ENCODE peak calls at places on chromosomes 2 and 18, in four cellular contexts. D, R, O and C are unnamed samples.

GRCh38 chr18:46676162-46676830 is 19.3 kb upstream of the LOXHD1 start:
- DNase-seq in D (no peak), R (no peak), O (no peak), C (no peak)

GRCh38 chr2:23745726-23746105 is 181.2 kb downstream of the ATAD2B start:
- DNase-seq in D (no peak), R (peak), O (no peak), C (no peak)

GRCh38 chr2:187618813-187619212 is 64.6 kb upstream of the TFPI start:
- DNase-seq in D (no peak), R (no peak), O (no peak), C (no peak)

GRCh38 chr2:160332318-160332717 is 132.2 kb upstream of the ITGB6 start:
- DNase-seq in D (no peak), R (peak), O (no peak), C (no peak)

GRCh38 chr2:240638517-240639160 is 13.4 kb downstream of the GPR35 start:
- DNase-seq in D (no peak), R (no peak), O (no peak), C (no peak)

GRCh38 chr18:944440-944839 is 39.8 kb downstream of the ADCYAP1 start:
- DNase-seq in D (no peak), R (no peak), O (no peak), C (no peak)

GRCh38 chr18:50967714-50968661 is at the start of gene ELAC1:
- DNase-seq in D (peak), R (peak), O (peak), C (peak)

GRCh38 chr2:98108110-98108509 is 21.1 kb downstream of the VWA3B start:
- DNase-seq in D (no peak), R (no peak), O (no peak), C (no peak)

GRCh38 chr2:111226797-111227700 is 106.3 kb downstream of the BCL2L11 start:
- DNase-seq in D (no peak), R (no peak), O (no peak), C (no peak)

GRCh38 chr2:28393115-28393836 is 618 bp downstream of the FOSL2 start:
- DNase-seq in D (no peak), R (peak), O (peak), C (no peak)

GRCh38 chr2:101546376-101547058 is 71.6 kb upstream of the RFX8 start:
- DNase-seq in D (no peak), R (no peak), O (no peak), C (no peak)

GRCh38 chr2:85765081-85765731 is 11.4 kb downstream of the ATOH8 start:
- DNase-seq in D (no peak), R (peak), O (no peak), C (no peak)

GRCh38 chr2:68978098-68978497 is 3.7 kb downstream of the GKN1 start:
- DNase-seq in D (no peak), R (no peak), O (no peak), C (no peak)

GRCh38 chr18:49650426-49650891 is 88.6 kb downstream of the LIPG start:
- DNase-seq in D (no peak), R (no peak), O (no peak), C (no peak)

GRCh38 chr2:240431663-240432424 is 3.6 kb upstream of the GPC1 start:
- DNase-seq in D (no peak), R (no peak), O (no peak), C (no peak)

GRCh38 chr2:54052825-54053718 is 62.3 kb upstream of the ACYP2 start:
- DNase-seq in D (no peak), R (no peak), O (no peak), C (no peak)

GRCh38 chr2:45191972-45192371 is 182.7 kb upstream of the SIX2 start:
- DNase-seq in D (no peak), R (peak), O (no peak), C (no peak)

GRCh38 chr18:45755936-45756335 is 32.0 kb downstream of the SLC14A1 start:
- DNase-seq in D (no peak), R (no peak), O (no peak), C (no peak)

GRCh38 chr2:96505231-96505889 is at the start of gene NEURL3:
- DNase-seq in D (no peak), R (peak), O (no peak), C (peak)

GRCh38 chr2:30232801-30233130 is 1.4 kb downstream of the LBH start:
- DNase-seq in D (no peak), R (no peak), O (no peak), C (no peak)

GRCh38 chr18:59041819-59042476 is 97.7 kb upstream of the SEC11C start:
- DNase-seq in D (no peak), R (no peak), O (no peak), C (no peak)

GRCh38 chr2:6236317-6236716 is 544.1 kb downstream of the SOX11 start:
- DNase-seq in D (no peak), R (no peak), O (no peak), C (no peak)

GRCh38 chr2:11746807-11747459 is 501 bp downstream of the LPIN1 start:
- DNase-seq in D (no peak), R (peak), O (no peak), C (peak)

GRCh38 chr2:83365476-83365875 is 1093.6 kb downstream of the SUCLG1 start:
- DNase-seq in D (no peak), R (no peak), O (no peak), C (no peak)

GRCh38 chr2:152730591-152731333 is 12.3 kb downstream of the ARL6IP6 start:
- DNase-seq in D (no peak), R (no peak), O (no peak), C (no peak)

GRCh38 chr2:9473308-9473984 is 905 bp upstream of the IAH1 start:
- DNase-seq in D (no peak), R (peak), O (no peak), C (peak)

GRCh38 chr18:7577706-7578105 is 10.6 kb downstream of the PTPRM start:
- DNase-seq in D (no peak), R (no peak), O (no peak), C (peak)

GRCh38 chr2:168801961-168802824 is at the start of gene NOSTRIN:
- DNase-seq in D (no peak), R (no peak), O (peak), C (peak)

GRCh38 chr2:26758790-26759321 is 5.2 kb upstream of the SLC35F6 start:
- DNase-seq in D (no peak), R (no peak), O (no peak), C (no peak)

GRCh38 chr2:46481541-46482193 is 2.3 kb downstream of the TMEM247 start:
- DNase-seq in D (no peak), R (no peak), O (no peak), C (no peak)

GRCh38 chr2:238260879-238261278 is 21.0 kb upstream of the HES6 start:
- DNase-seq in D (no peak), R (no peak), O (no peak), C (peak)

GRCh38 chr2:71465961-71466300 is 12.6 kb downstream of the DYSF start:
- DNase-seq in D (no peak), R (peak), O (no peak), C (no peak)

GRCh38 chr2:55090702-55091101 is 40.5 kb upstream of the RTN4 start:
- DNase-seq in D (no peak), R (no peak), O (no peak), C (no peak)

GRCh38 chr2:55088400-55088799 is 38.1 kb upstream of the RTN4 start:
- DNase-seq in D (no peak), R (no peak), O (no peak), C (no peak)

GRCh38 chr2:55087501-55087900 is 37.2 kb upstream of the RTN4 start:
- DNase-seq in D (no peak), R (no peak), O (no peak), C (no peak)

GRCh38 chr2:55087930-55088329 is 37.7 kb upstream of the RTN4 start:
- DNase-seq in D (no peak), R (no peak), O (no peak), C (no peak)

DNA sequence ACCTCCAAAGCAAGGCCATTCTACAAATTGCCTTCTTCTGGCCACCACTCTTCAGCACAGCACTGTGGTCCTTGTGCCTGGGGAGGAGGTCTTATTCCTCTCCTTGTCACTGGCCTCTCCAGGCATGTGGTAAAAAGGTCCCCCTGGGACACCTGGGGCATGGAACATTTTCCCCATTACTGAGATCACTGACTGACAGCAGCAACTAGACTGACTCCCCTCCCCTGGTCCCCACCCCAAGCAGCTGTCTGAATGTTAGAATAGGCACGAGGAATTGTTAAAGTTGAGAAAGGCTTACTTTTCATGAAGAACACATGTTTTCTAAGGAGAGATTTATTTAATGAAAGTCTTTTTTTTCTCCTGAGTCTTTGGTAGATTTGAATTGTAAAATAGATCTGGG is 39.5 kb upstream of the RTN4 start:
- DNase-seq in D (no peak), R (no peak), O (no peak), C (no peak)
- TF ChIP-seq EP300 in D (no peak), R (no peak), O (no peak), C (no peak)

GRCh38 chr2:7726989-7727388 is 809.8 kb downstream of the RNF144A start:
- DNase-seq in D (no peak), R (no peak), O (no peak), C (no peak)
- TF ChIP-seq NFIC in D (no peak), R (no peak), O (no peak), C (no peak)

GRCh38 chr2:105237045-105237765 is 4.3 kb upstream of the GPR45 start:
- DNase-seq in D (no peak), R (no peak), O (no peak), C (no peak)

GRCh38 chr2:105238664-105239240 is 2.8 kb upstream of the GPR45 start:
- DNase-seq in D (no peak), R (no peak), O (no peak), C (no peak)

GRCh38 chr2:105236060-105236424 is 5.5 kb upstream of the GPR45 start:
- DNase-seq in D (no peak), R (no peak), O (no peak), C (no peak)

GRCh38 chr2:105239924-105240323 is 1.6 kb upstream of the GPR45 start:
- DNase-seq in D (no peak), R (no peak), O (no peak), C (no peak)

DNA sequence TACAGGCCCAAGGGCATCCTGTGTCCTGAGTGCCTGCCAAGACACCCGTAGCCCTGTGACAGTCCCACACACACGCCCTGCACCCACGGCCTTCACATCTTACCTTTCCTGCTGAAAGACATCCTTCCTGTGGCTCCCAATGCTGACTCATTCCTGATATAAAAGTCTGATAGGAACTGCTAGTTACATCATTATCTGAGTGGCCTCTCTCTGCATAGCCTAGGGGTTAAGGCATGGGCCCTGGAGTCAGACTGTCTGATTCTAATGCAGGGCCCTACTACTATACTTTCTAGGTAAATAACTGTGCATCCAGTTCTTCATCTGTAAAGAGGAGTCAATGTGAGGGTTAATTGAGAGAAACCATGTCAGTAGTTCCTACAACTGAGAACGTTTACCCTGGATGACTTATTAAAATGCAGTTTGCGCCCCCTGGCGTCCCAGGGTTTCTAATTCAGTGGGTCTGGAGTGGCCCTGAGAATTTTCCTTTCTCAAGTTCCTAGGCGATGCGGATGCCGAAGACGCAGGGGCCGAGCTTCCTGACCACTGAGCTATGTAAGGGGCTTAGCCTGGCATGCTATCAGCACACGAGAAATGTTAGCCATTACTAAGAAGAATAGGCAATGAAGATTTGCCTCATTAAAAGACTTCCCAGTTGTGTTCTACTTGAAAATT is 6.0 kb upstream of the GPR45 start:
- DNase-seq in D (no peak), R (peak), O (peak), C (peak)
- TF ChIP-seq POLR2AphosphoS5 in D (no peak), R (no peak), O (no peak), C (no peak)

GRCh38 chr2:20438334-20439192 is 8.3 kb upstream of the RHOB start:
- DNase-seq in D (no peak), R (no peak), O (no peak), C (peak)
- TF ChIP-seq EP300 in D (no peak), R (no peak), O (peak), C (peak)